ENCODE peak calls at places on chromosomes 6 and 20, in eight cellular contexts. T is KG1, V is HCT116, Q is GM04504, X is mesendoderm, G is kidney tubule cell, I is astrocyte of the spinal cord, D is endothelial cell. J is an unnamed sample.
A peak's percentile ranks its signal among the peaks of the same experiment; 100 is the strongest.

GRCh38 chr6:25537349-25538018 is 114.5 kb upstream of the SCGN start:
- DNase-seq in Q (no peak), D (no peak), G (peak; percentile 84), I (no peak), T (peak; percentile 18), X (no peak), V (no peak), J (no peak)

GRCh38 chr6:110495949-110496348 is 19.5 kb upstream of the SLC22A16 start:
- DNase-seq in V (no peak), G (no peak), X (peak; percentile 36), T (no peak), Q (no peak), D (no peak), I (no peak), J (no peak)

GRCh38 chr20:53003420-53003819 is 31.3 kb downstream of the TSHZ2 start:
- DNase-seq in I (peak; percentile 14), T (no peak), V (no peak), X (no peak), D (no peak), Q (no peak), G (peak; percentile 55), J (no peak)

GRCh38 chr6:25280617-25280990 is 1.4 kb downstream of the CARMIL1 start:
- DNase-seq in D (no peak), I (no peak), Q (no peak), T (no peak), X (no peak), G (peak; percentile 49), V (no peak), J (no peak)

GRCh38 chr6:161486326-161486725 is 212.5 kb upstream of the AGPAT4 start:
- DNase-seq in I (peak; percentile 65), Q (no peak), D (no peak), T (no peak), G (peak; percentile 89), X (peak; percentile 76), V (peak; percentile 41), J (peak; percentile 13)

GRCh38 chr20:59994697-59995122 is 36.5 kb downstream of the CDH26 start:
- DNase-seq in G (peak; percentile 70), Q (no peak), V (peak; percentile 55), X (peak; percentile 94), I (no peak), T (no peak), D (peak; percentile 63), J (no peak)

GRCh38 chr20:63531686-63532448 is 5.3 kb downstream of the PTK6 start:
- DNase-seq in T (no peak), G (no peak), I (no peak), D (no peak), V (no peak), Q (no peak), X (no peak), J (no peak)

GRCh38 chr6:18528084-18528743 is 141.1 kb downstream of the RNF144B start:
- DNase-seq in I (peak; percentile 19), D (no peak), V (no peak), G (peak; percentile 21), X (peak; percentile 38), T (no peak), Q (no peak), J (peak; percentile 12)

GRCh38 chr6:26222587-26222986 is 135.4 kb downstream of the HFE start:
- DNase-seq in T (no peak), D (no peak), I (no peak), G (no peak), X (peak; percentile 60), Q (no peak), V (no peak), J (no peak)

GRCh38 chr6:145486306-145486705 is 249.0 kb downstream of the EPM2A start:
- DNase-seq in V (no peak), T (no peak), D (no peak), I (no peak), Q (no peak), G (no peak), X (no peak), J (no peak)

GRCh38 chr20:45340951-45341350 is 7.3 kb downstream of the SDC4 start:
- DNase-seq in Q (no peak), V (no peak), I (no peak), G (peak; percentile 54), T (no peak), X (peak; percentile 64), D (no peak), J (no peak)